ENCODE peak calls at places on chromosomes 3 and 15, in four cellular contexts. One of them, this sample, is unnamed.
A peak's percentile ranks its signal among the peaks of the same experiment; 100 is the strongest.

GRCh38 chr15:98154863-98155262 is 194.4 kb downstream of the ARRDC4 start:
- DNase-seq in lung: no peak
- DNase-seq in testis: no peak
- DNase-seq in CD8-positive, alpha-beta T cell: no peak
- DNase-seq in this sample: no peak

GRCh38 chr15:83504365-83504764 is 57.2 kb downstream of the SH3GL3 start:
- DNase-seq in CD8-positive, alpha-beta T cell: no peak
- DNase-seq in testis: no peak
- DNase-seq in lung: no peak
- DNase-seq in this sample: no peak

GRCh38 chr15:90300988-90301715 is 35.7 kb downstream of the NGRN start:
- DNase-seq in lung: peak; percentile 64
- DNase-seq in testis: peak; percentile 80
- DNase-seq in CD8-positive, alpha-beta T cell: peak; percentile 61
- DNase-seq in this sample: no peak

GRCh38 chr15:98658831-98659699 is 10.7 kb downstream of the IGF1R start:
- DNase-seq in lung: peak; percentile 55
- DNase-seq in CD8-positive, alpha-beta T cell: peak; percentile 32
- DNase-seq in testis: no peak
- DNase-seq in this sample: no peak

GRCh38 chr15:71575474-71576045 is 234.8 kb upstream of the NR2E3 start:
- DNase-seq in CD8-positive, alpha-beta T cell: no peak
- DNase-seq in lung: no peak
- DNase-seq in testis: no peak
- DNase-seq in this sample: no peak

GRCh38 chr3:195559723-195560409 is 16.7 kb upstream of the PPP1R2 start:
- DNase-seq in CD8-positive, alpha-beta T cell: no peak
- DNase-seq in testis: no peak
- DNase-seq in lung: no peak
- DNase-seq in this sample: no peak

GRCh38 chr3:84967767-84968581 is 9.2 kb downstream of the CADM2 start:
- DNase-seq in CD8-positive, alpha-beta T cell: no peak
- DNase-seq in lung: no peak
- DNase-seq in testis: no peak
- DNase-seq in this sample: no peak

GRCh38 chr3:30698549-30698948 is 92.1 kb downstream of the TGFBR2 start:
- DNase-seq in lung: no peak
- DNase-seq in CD8-positive, alpha-beta T cell: no peak
- DNase-seq in testis: no peak
- DNase-seq in this sample: no peak

GRCh38 chr15:90469723-90470122 is 60.0 kb upstream of the CRTC3 start:
- DNase-seq in CD8-positive, alpha-beta T cell: no peak
- DNase-seq in testis: no peak
- DNase-seq in lung: no peak
- DNase-seq in this sample: no peak

GRCh38 chr3:22377421-22377820 is 626.4 kb upstream of the ZNF385D start:
- DNase-seq in lung: no peak
- DNase-seq in testis: no peak
- DNase-seq in CD8-positive, alpha-beta T cell: no peak
- DNase-seq in this sample: no peak

GRCh38 chr15:100220058-100220728 is 121.6 kb downstream of the ADAMTS17 start:
- DNase-seq in CD8-positive, alpha-beta T cell: no peak
- DNase-seq in testis: no peak
- DNase-seq in lung: no peak
- DNase-seq in this sample: no peak

GRCh38 chr3:170410428-170411029 is 8.1 kb upstream of the CLDN11 start:
- DNase-seq in testis: peak; percentile 45
- DNase-seq in lung: no peak
- DNase-seq in CD8-positive, alpha-beta T cell: no peak
- DNase-seq in this sample: no peak

GRCh38 chr3:132641837-132642538 is 17.6 kb downstream of the ACAD11 start:
- DNase-seq in lung: no peak
- DNase-seq in testis: no peak
- DNase-seq in CD8-positive, alpha-beta T cell: no peak
- DNase-seq in this sample: no peak

GRCh38 chr15:34158355-34158754 is 51.5 kb downstream of the KATNBL1 start:
- DNase-seq in lung: no peak
- DNase-seq in testis: no peak
- DNase-seq in CD8-positive, alpha-beta T cell: no peak
- DNase-seq in this sample: no peak

GRCh38 chr3:160400048-160400630 is 689 bp downstream of the SMC4 start:
- DNase-seq in lung: peak; percentile 52
- DNase-seq in testis: peak; percentile 46
- DNase-seq in CD8-positive, alpha-beta T cell: peak; percentile 33
- DNase-seq in this sample: peak; percentile 1

GRCh38 chr15:31439328-31439727 is 112.7 kb downstream of the KLF13 start:
- DNase-seq in testis: no peak
- DNase-seq in lung: no peak
- DNase-seq in CD8-positive, alpha-beta T cell: no peak
- DNase-seq in this sample: no peak

GRCh38 chr3:124860599-124860998 is 26.6 kb downstream of the ITGB5 start:
- DNase-seq in lung: peak; percentile 70
- DNase-seq in testis: peak; percentile 60
- DNase-seq in CD8-positive, alpha-beta T cell: no peak
- DNase-seq in this sample: no peak

GRCh38 chr3:10259798-10260197 is 11.5 kb downstream of the TATDN2 start:
- DNase-seq in testis: no peak
- DNase-seq in CD8-positive, alpha-beta T cell: no peak
- DNase-seq in lung: no peak
- DNase-seq in this sample: no peak

GRCh38 chr3:125052671-125053303 is 3.0 kb downstream of the HEG1 start:
- DNase-seq in CD8-positive, alpha-beta T cell: no peak
- DNase-seq in lung: no peak
- DNase-seq in testis: no peak
- DNase-seq in this sample: no peak

GRCh38 chr3:187811580-187812250 is 66.4 kb upstream of the BCL6 start:
- DNase-seq in CD8-positive, alpha-beta T cell: no peak
- DNase-seq in testis: no peak
- DNase-seq in lung: no peak
- DNase-seq in this sample: no peak

GRCh38 chr15:69604050-69604378 is 151.4 kb downstream of the RPLP1 start:
- DNase-seq in testis: no peak
- DNase-seq in CD8-positive, alpha-beta T cell: no peak
- DNase-seq in lung: no peak
- DNase-seq in this sample: no peak

GRCh38 chr15:69600556-69601085 is 148.0 kb downstream of the RPLP1 start:
- DNase-seq in lung: no peak
- DNase-seq in testis: no peak
- DNase-seq in CD8-positive, alpha-beta T cell: no peak
- DNase-seq in this sample: no peak

GRCh38 chr15:69602095-69602494 is 149.5 kb downstream of the RPLP1 start:
- DNase-seq in testis: no peak
- DNase-seq in CD8-positive, alpha-beta T cell: no peak
- DNase-seq in lung: no peak
- DNase-seq in this sample: no peak

GRCh38 chr15:69603369-69604049 is 150.9 kb downstream of the RPLP1 start:
- DNase-seq in testis: no peak
- DNase-seq in lung: no peak
- DNase-seq in CD8-positive, alpha-beta T cell: no peak
- DNase-seq in this sample: no peak

GRCh38 chr15:69602921-69603320 is 150.3 kb downstream of the RPLP1 start:
- DNase-seq in testis: no peak
- DNase-seq in lung: no peak
- DNase-seq in CD8-positive, alpha-beta T cell: no peak
- DNase-seq in this sample: no peak
- H3K27ac ChIP-seq in testis: no peak overlapping the region
- H3K27ac ChIP-seq in lung: no peak overlapping the region
- H3K27ac ChIP-seq in CD8-positive, alpha-beta T cell: no peak overlapping the region
- H3K27ac ChIP-seq in this sample: no peak overlapping the region

DNA sequence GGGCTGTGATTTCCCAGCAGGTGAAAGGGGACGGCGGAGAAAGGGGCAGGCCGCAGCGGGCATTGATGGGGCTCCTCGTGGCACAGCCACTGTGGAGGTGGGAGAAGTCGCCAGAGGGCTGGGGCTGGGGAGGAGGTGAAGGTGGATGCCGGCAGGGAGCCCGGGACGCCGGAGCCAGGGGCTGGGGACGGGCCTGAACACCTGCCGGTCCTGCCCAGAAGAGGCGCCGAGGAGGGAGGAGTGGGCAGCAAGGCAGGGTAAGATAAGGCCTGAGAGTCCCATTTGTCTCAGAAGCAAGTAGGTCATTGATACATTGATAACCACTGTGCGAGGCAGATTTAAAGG is 571 bp upstream of the RARRES1 start:
- DNase-seq in testis: no peak
- DNase-seq in CD8-positive, alpha-beta T cell: no peak
- DNase-seq in lung: no peak
- DNase-seq in this sample: no peak
- H3K27ac ChIP-seq in testis: no peak overlapping the region
- H3K27ac ChIP-seq in CD8-positive, alpha-beta T cell: no peak overlapping the region
- H3K27ac ChIP-seq in lung: no peak overlapping the region
- H3K27ac ChIP-seq in this sample: no peak overlapping the region

GRCh38 chr3:25429441-25429907 is 1.4 kb downstream of the RARB start:
- DNase-seq in lung: no peak
- DNase-seq in testis: no peak
- DNase-seq in CD8-positive, alpha-beta T cell: no peak
- DNase-seq in this sample: no peak
- H3K27ac ChIP-seq in lung: peak overlapping the region; percentile 98
- H3K27ac ChIP-seq in testis: no peak overlapping the region
- H3K27ac ChIP-seq in CD8-positive, alpha-beta T cell: no peak overlapping the region
- H3K27ac ChIP-seq in this sample: no peak overlapping the region

GRCh38 chr3:45972534-45973402 is 22.9 kb downstream of the FYCO1 start:
- DNase-seq in lung: peak; percentile 54
- DNase-seq in testis: no peak
- DNase-seq in CD8-positive, alpha-beta T cell: no peak
- DNase-seq in this sample: no peak
- H3K27ac ChIP-seq in lung: no peak overlapping the region
- H3K27ac ChIP-seq in testis: no peak overlapping the region
- H3K27ac ChIP-seq in CD8-positive, alpha-beta T cell: no peak overlapping the region
- H3K27ac ChIP-seq in this sample: no peak overlapping the region

GRCh38 chr3:35832140-35832571 is 192.8 kb downstream of the ARPP21 start:
- DNase-seq in lung: no peak
- DNase-seq in testis: no peak
- DNase-seq in CD8-positive, alpha-beta T cell: no peak
- DNase-seq in this sample: no peak
- H3K27ac ChIP-seq in lung: no peak overlapping the region
- H3K27ac ChIP-seq in testis: no peak overlapping the region
- H3K27ac ChIP-seq in CD8-positive, alpha-beta T cell: no peak overlapping the region
- H3K27ac ChIP-seq in this sample: no peak overlapping the region

This sample was measured in substantia nigra.